ENCODE peak calls at places on chromosomes 3 and 15, in four cellular contexts. J, E, K and T are unnamed samples.

GRCh38 chr15:98786706-98787105 is 138.4 kb downstream of the IGF1R start:
- DNase-seq in K (no peak), E (no peak), J (no peak), T (no peak)

GRCh38 chr3:4981160-4981687 is 2.0 kb downstream of the BHLHE40 start:
- DNase-seq in K (peak; percentile 63), E (no peak), J (no peak), T (no peak)

GRCh38 chr3:46925585-46925934 is 48.0 kb downstream of the PTH1R start:
- DNase-seq in E (no peak), K (no peak), J (peak; percentile 81), T (no peak)

GRCh38 chr3:45180051-45180450 is 33.9 kb upstream of the CDCP1 start:
- DNase-seq in J (no peak), K (no peak), E (no peak), T (no peak)

GRCh38 chr3:157447026-157447694 is 10.5 kb downstream of the PTX3 start:
- DNase-seq in E (no peak), K (peak; percentile 49), J (no peak), T (no peak)

GRCh38 chr3:151135548-151136337 is 50.3 kb downstream of the MED12L start:
- DNase-seq in K (no peak), J (no peak), E (no peak), T (no peak)

GRCh38 chr15:67064607-67065530 is 533 bp upstream of the SMAD3 start:
- DNase-seq in K (peak; percentile 79), E (no peak), J (no peak), T (no peak)

GRCh38 chr3:115644391-115644790 is 21.1 kb downstream of the GAP43 start:
- DNase-seq in J (no peak), K (no peak), E (no peak), T (no peak)

GRCh38 chr3:45644063-45644462 is 45.1 kb upstream of the SACM1L start:
- DNase-seq in K (peak; percentile 51), E (no peak), J (no peak), T (no peak)

GRCh38 chr3:107344722-107345121 is 32.5 kb upstream of the CCDC54 start:
- DNase-seq in J (no peak), E (no peak), K (no peak), T (no peak)

GRCh38 chr3:187139126-187139894 is at the start of gene RPL39L:
- DNase-seq in E (peak; percentile 77), J (peak; percentile 85), K (peak; percentile 87), T (peak; percentile 86)

GRCh38 chr3:46097691-46098241 is 70.5 kb upstream of the XCR1 start:
- DNase-seq in J (no peak), E (no peak), K (no peak), T (no peak)